ENCODE peak calls at places on chromosome 5, in nine cellular contexts. One of them, this sample, is unnamed.
A peak's percentile ranks its signal among the peaks of the same experiment; 100 is the strongest.

GRCh38 chr5:87195616-87196015 is 72.1 kb upstream of the RASA1 start:
- DNase-seq in T-cell: no peak
- DNase-seq in stimulated activated CD8-positive, alpha-beta memory T cell treated with anti-CD3 and anti-CD28 coated beads, Interleukin-2, amount 100 ng/mL, for 48 hours: no peak
- DNase-seq in fibroblast of lung: peak; percentile 55
- DNase-seq in effector memory CD8-positive, alpha-beta T cell: no peak
- DNase-seq in mesenteric fat pad: no peak
- DNase-seq in activated CD4-positive, CD25-positive, alpha-beta regulatory T cell treated with anti-CD3 and anti-CD28 coated beads, Interleukin-2, amount 50 U/mL, for 72 hours: no peak
- DNase-seq in posterior cingulate gyrus: no peak
- DNase-seq in iPS-NIHi11: no peak
- DNase-seq in this sample: no peak

GRCh38 chr5:176609724-176610429 is at the start of gene GPRIN1:
- DNase-seq in T-cell: no peak
- DNase-seq in stimulated activated CD8-positive, alpha-beta memory T cell treated with anti-CD3 and anti-CD28 coated beads, Interleukin-2, amount 100 ng/mL, for 48 hours: peak; percentile 43
- DNase-seq in fibroblast of lung: peak; percentile 29
- DNase-seq in effector memory CD8-positive, alpha-beta T cell: peak; percentile 25
- DNase-seq in mesenteric fat pad: no peak
- DNase-seq in activated CD4-positive, CD25-positive, alpha-beta regulatory T cell treated with anti-CD3 and anti-CD28 coated beads, Interleukin-2, amount 50 U/mL, for 72 hours: peak; percentile 82
- DNase-seq in posterior cingulate gyrus: no peak
- DNase-seq in iPS-NIHi11: peak; percentile 96
- DNase-seq in this sample: peak; percentile 44

GRCh38 chr5:757931-758697 is 26.4 kb downstream of the ZDHHC11B start:
- DNase-seq in T-cell: no peak
- DNase-seq in stimulated activated CD8-positive, alpha-beta memory T cell treated with anti-CD3 and anti-CD28 coated beads, Interleukin-2, amount 100 ng/mL, for 48 hours: no peak
- DNase-seq in fibroblast of lung: no peak
- DNase-seq in effector memory CD8-positive, alpha-beta T cell: peak; percentile 50
- DNase-seq in mesenteric fat pad: peak; percentile 94
- DNase-seq in activated CD4-positive, CD25-positive, alpha-beta regulatory T cell treated with anti-CD3 and anti-CD28 coated beads, Interleukin-2, amount 50 U/mL, for 72 hours: no peak
- DNase-seq in posterior cingulate gyrus: no peak
- DNase-seq in iPS-NIHi11: peak; percentile 56
- DNase-seq in this sample: peak; percentile 60

GRCh38 chr5:178993236-178993765 is 1.8 kb downstream of the GRM6 start:
- DNase-seq in T-cell: no peak
- DNase-seq in stimulated activated CD8-positive, alpha-beta memory T cell treated with anti-CD3 and anti-CD28 coated beads, Interleukin-2, amount 100 ng/mL, for 48 hours: no peak
- DNase-seq in fibroblast of lung: no peak
- DNase-seq in effector memory CD8-positive, alpha-beta T cell: no peak
- DNase-seq in mesenteric fat pad: no peak
- DNase-seq in activated CD4-positive, CD25-positive, alpha-beta regulatory T cell treated with anti-CD3 and anti-CD28 coated beads, Interleukin-2, amount 50 U/mL, for 72 hours: no peak
- DNase-seq in posterior cingulate gyrus: no peak
- DNase-seq in iPS-NIHi11: no peak
- DNase-seq in this sample: no peak

GRCh38 chr5:60196382-60197113 is 303.0 kb upstream of the PDE4D start:
- DNase-seq in T-cell: no peak
- DNase-seq in stimulated activated CD8-positive, alpha-beta memory T cell treated with anti-CD3 and anti-CD28 coated beads, Interleukin-2, amount 100 ng/mL, for 48 hours: no peak
- DNase-seq in fibroblast of lung: peak; percentile 96
- DNase-seq in effector memory CD8-positive, alpha-beta T cell: no peak
- DNase-seq in mesenteric fat pad: no peak
- DNase-seq in activated CD4-positive, CD25-positive, alpha-beta regulatory T cell treated with anti-CD3 and anti-CD28 coated beads, Interleukin-2, amount 50 U/mL, for 72 hours: no peak
- DNase-seq in posterior cingulate gyrus: peak; percentile 21
- DNase-seq in iPS-NIHi11: no peak
- DNase-seq in this sample: no peak

GRCh38 chr5:151284392-151284967 is 19.1 kb downstream of the SLC36A3 start:
- DNase-seq in T-cell: no peak
- DNase-seq in stimulated activated CD8-positive, alpha-beta memory T cell treated with anti-CD3 and anti-CD28 coated beads, Interleukin-2, amount 100 ng/mL, for 48 hours: no peak
- DNase-seq in fibroblast of lung: no peak
- DNase-seq in effector memory CD8-positive, alpha-beta T cell: no peak
- DNase-seq in mesenteric fat pad: no peak
- DNase-seq in activated CD4-positive, CD25-positive, alpha-beta regulatory T cell treated with anti-CD3 and anti-CD28 coated beads, Interleukin-2, amount 50 U/mL, for 72 hours: no peak
- DNase-seq in posterior cingulate gyrus: no peak
- DNase-seq in iPS-NIHi11: peak; percentile 35
- DNase-seq in this sample: no peak

GRCh38 chr5:173925449-173926071 is 37.4 kb downstream of the CPEB4 start:
- DNase-seq in T-cell: peak; percentile 13
- DNase-seq in stimulated activated CD8-positive, alpha-beta memory T cell treated with anti-CD3 and anti-CD28 coated beads, Interleukin-2, amount 100 ng/mL, for 48 hours: no peak
- DNase-seq in fibroblast of lung: peak; percentile 36
- DNase-seq in effector memory CD8-positive, alpha-beta T cell: peak; percentile 33
- DNase-seq in mesenteric fat pad: no peak
- DNase-seq in activated CD4-positive, CD25-positive, alpha-beta regulatory T cell treated with anti-CD3 and anti-CD28 coated beads, Interleukin-2, amount 50 U/mL, for 72 hours: no peak
- DNase-seq in posterior cingulate gyrus: peak; percentile 25
- DNase-seq in iPS-NIHi11: peak; percentile 26
- DNase-seq in this sample: peak; percentile 55

GRCh38 chr5:142925795-142926194 is 155.6 kb downstream of the ARHGAP26 start:
- DNase-seq in T-cell: no peak
- DNase-seq in stimulated activated CD8-positive, alpha-beta memory T cell treated with anti-CD3 and anti-CD28 coated beads, Interleukin-2, amount 100 ng/mL, for 48 hours: no peak
- DNase-seq in fibroblast of lung: peak; percentile 87
- DNase-seq in effector memory CD8-positive, alpha-beta T cell: no peak
- DNase-seq in mesenteric fat pad: no peak
- DNase-seq in activated CD4-positive, CD25-positive, alpha-beta regulatory T cell treated with anti-CD3 and anti-CD28 coated beads, Interleukin-2, amount 50 U/mL, for 72 hours: no peak
- DNase-seq in posterior cingulate gyrus: no peak
- DNase-seq in iPS-NIHi11: no peak
- DNase-seq in this sample: no peak

GRCh38 chr5:158570502-158570901 is 529.2 kb downstream of the EBF1 start:
- DNase-seq in T-cell: no peak
- DNase-seq in stimulated activated CD8-positive, alpha-beta memory T cell treated with anti-CD3 and anti-CD28 coated beads, Interleukin-2, amount 100 ng/mL, for 48 hours: no peak
- DNase-seq in fibroblast of lung: no peak
- DNase-seq in effector memory CD8-positive, alpha-beta T cell: no peak
- DNase-seq in mesenteric fat pad: no peak
- DNase-seq in activated CD4-positive, CD25-positive, alpha-beta regulatory T cell treated with anti-CD3 and anti-CD28 coated beads, Interleukin-2, amount 50 U/mL, for 72 hours: no peak
- DNase-seq in posterior cingulate gyrus: no peak
- DNase-seq in iPS-NIHi11: no peak
- DNase-seq in this sample: no peak

GRCh38 chr5:63483338-63483737 is 478.9 kb downstream of the HTR1A start:
- DNase-seq in T-cell: no peak
- DNase-seq in stimulated activated CD8-positive, alpha-beta memory T cell treated with anti-CD3 and anti-CD28 coated beads, Interleukin-2, amount 100 ng/mL, for 48 hours: no peak
- DNase-seq in fibroblast of lung: no peak
- DNase-seq in effector memory CD8-positive, alpha-beta T cell: no peak
- DNase-seq in mesenteric fat pad: no peak
- DNase-seq in activated CD4-positive, CD25-positive, alpha-beta regulatory T cell treated with anti-CD3 and anti-CD28 coated beads, Interleukin-2, amount 50 U/mL, for 72 hours: no peak
- DNase-seq in posterior cingulate gyrus: no peak
- DNase-seq in iPS-NIHi11: no peak
- DNase-seq in this sample: no peak

GRCh38 chr5:62256161-62257017 is 49.6 kb upstream of the KIF2A start:
- DNase-seq in T-cell: no peak
- DNase-seq in stimulated activated CD8-positive, alpha-beta memory T cell treated with anti-CD3 and anti-CD28 coated beads, Interleukin-2, amount 100 ng/mL, for 48 hours: no peak
- DNase-seq in fibroblast of lung: peak; percentile 12
- DNase-seq in effector memory CD8-positive, alpha-beta T cell: no peak
- DNase-seq in mesenteric fat pad: no peak
- DNase-seq in activated CD4-positive, CD25-positive, alpha-beta regulatory T cell treated with anti-CD3 and anti-CD28 coated beads, Interleukin-2, amount 50 U/mL, for 72 hours: no peak
- DNase-seq in posterior cingulate gyrus: no peak
- DNase-seq in iPS-NIHi11: no peak
- DNase-seq in this sample: no peak

GRCh38 chr5:71697967-71698366 is 21.1 kb upstream of the CARTPT start:
- DNase-seq in T-cell: no peak
- DNase-seq in stimulated activated CD8-positive, alpha-beta memory T cell treated with anti-CD3 and anti-CD28 coated beads, Interleukin-2, amount 100 ng/mL, for 48 hours: no peak
- DNase-seq in fibroblast of lung: no peak
- DNase-seq in effector memory CD8-positive, alpha-beta T cell: no peak
- DNase-seq in mesenteric fat pad: no peak
- DNase-seq in activated CD4-positive, CD25-positive, alpha-beta regulatory T cell treated with anti-CD3 and anti-CD28 coated beads, Interleukin-2, amount 50 U/mL, for 72 hours: no peak
- DNase-seq in posterior cingulate gyrus: no peak
- DNase-seq in iPS-NIHi11: peak; percentile 61
- DNase-seq in this sample: no peak

GRCh38 chr5:16534280-16534679 is 68.7 kb upstream of the ZNF622 start:
- DNase-seq in T-cell: no peak
- DNase-seq in stimulated activated CD8-positive, alpha-beta memory T cell treated with anti-CD3 and anti-CD28 coated beads, Interleukin-2, amount 100 ng/mL, for 48 hours: no peak
- DNase-seq in fibroblast of lung: no peak
- DNase-seq in effector memory CD8-positive, alpha-beta T cell: no peak
- DNase-seq in mesenteric fat pad: no peak
- DNase-seq in activated CD4-positive, CD25-positive, alpha-beta regulatory T cell treated with anti-CD3 and anti-CD28 coated beads, Interleukin-2, amount 50 U/mL, for 72 hours: no peak
- DNase-seq in posterior cingulate gyrus: no peak
- DNase-seq in iPS-NIHi11: no peak
- DNase-seq in this sample: no peak

GRCh38 chr5:139951296-139951924 is 91.7 kb downstream of the NRG2 start:
- DNase-seq in T-cell: no peak
- DNase-seq in stimulated activated CD8-positive, alpha-beta memory T cell treated with anti-CD3 and anti-CD28 coated beads, Interleukin-2, amount 100 ng/mL, for 48 hours: no peak
- DNase-seq in fibroblast of lung: no peak
- DNase-seq in effector memory CD8-positive, alpha-beta T cell: no peak
- DNase-seq in mesenteric fat pad: no peak
- DNase-seq in activated CD4-positive, CD25-positive, alpha-beta regulatory T cell treated with anti-CD3 and anti-CD28 coated beads, Interleukin-2, amount 50 U/mL, for 72 hours: no peak
- DNase-seq in posterior cingulate gyrus: no peak
- DNase-seq in iPS-NIHi11: no peak
- DNase-seq in this sample: no peak

GRCh38 chr5:142426676-142427364 is 102.0 kb upstream of the SPRY4 start:
- DNase-seq in T-cell: no peak
- DNase-seq in stimulated activated CD8-positive, alpha-beta memory T cell treated with anti-CD3 and anti-CD28 coated beads, Interleukin-2, amount 100 ng/mL, for 48 hours: no peak
- DNase-seq in fibroblast of lung: peak; percentile 57
- DNase-seq in effector memory CD8-positive, alpha-beta T cell: no peak
- DNase-seq in mesenteric fat pad: peak; percentile 37
- DNase-seq in activated CD4-positive, CD25-positive, alpha-beta regulatory T cell treated with anti-CD3 and anti-CD28 coated beads, Interleukin-2, amount 50 U/mL, for 72 hours: no peak
- DNase-seq in posterior cingulate gyrus: no peak
- DNase-seq in iPS-NIHi11: no peak
- DNase-seq in this sample: no peak

GRCh38 chr5:39138892-39139291 is 64.7 kb upstream of the RICTOR start:
- DNase-seq in T-cell: no peak
- DNase-seq in stimulated activated CD8-positive, alpha-beta memory T cell treated with anti-CD3 and anti-CD28 coated beads, Interleukin-2, amount 100 ng/mL, for 48 hours: no peak
- DNase-seq in fibroblast of lung: peak; percentile 85
- DNase-seq in effector memory CD8-positive, alpha-beta T cell: no peak
- DNase-seq in mesenteric fat pad: no peak
- DNase-seq in activated CD4-positive, CD25-positive, alpha-beta regulatory T cell treated with anti-CD3 and anti-CD28 coated beads, Interleukin-2, amount 50 U/mL, for 72 hours: no peak
- DNase-seq in posterior cingulate gyrus: no peak
- DNase-seq in iPS-NIHi11: no peak
- DNase-seq in this sample: no peak

GRCh38 chr5:78757269-78758053 is 108.9 kb upstream of the LHFPL2 start:
- DNase-seq in T-cell: no peak
- DNase-seq in stimulated activated CD8-positive, alpha-beta memory T cell treated with anti-CD3 and anti-CD28 coated beads, Interleukin-2, amount 100 ng/mL, for 48 hours: no peak
- DNase-seq in fibroblast of lung: peak; percentile 68
- DNase-seq in effector memory CD8-positive, alpha-beta T cell: no peak
- DNase-seq in mesenteric fat pad: no peak
- DNase-seq in activated CD4-positive, CD25-positive, alpha-beta regulatory T cell treated with anti-CD3 and anti-CD28 coated beads, Interleukin-2, amount 50 U/mL, for 72 hours: no peak
- DNase-seq in posterior cingulate gyrus: no peak
- DNase-seq in iPS-NIHi11: no peak
- DNase-seq in this sample: no peak

GRCh38 chr5:156543348-156543747 is 216.4 kb downstream of the SGCD start:
- DNase-seq in T-cell: no peak
- DNase-seq in stimulated activated CD8-positive, alpha-beta memory T cell treated with anti-CD3 and anti-CD28 coated beads, Interleukin-2, amount 100 ng/mL, for 48 hours: no peak
- DNase-seq in fibroblast of lung: no peak
- DNase-seq in effector memory CD8-positive, alpha-beta T cell: no peak
- DNase-seq in mesenteric fat pad: no peak
- DNase-seq in activated CD4-positive, CD25-positive, alpha-beta regulatory T cell treated with anti-CD3 and anti-CD28 coated beads, Interleukin-2, amount 50 U/mL, for 72 hours: no peak
- DNase-seq in posterior cingulate gyrus: no peak
- DNase-seq in iPS-NIHi11: no peak
- DNase-seq in this sample: no peak

GRCh38 chr5:125198270-125198974 is 452.0 kb upstream of the ZNF608 start:
- DNase-seq in T-cell: no peak
- DNase-seq in stimulated activated CD8-positive, alpha-beta memory T cell treated with anti-CD3 and anti-CD28 coated beads, Interleukin-2, amount 100 ng/mL, for 48 hours: no peak
- DNase-seq in fibroblast of lung: peak; percentile 71
- DNase-seq in effector memory CD8-positive, alpha-beta T cell: no peak
- DNase-seq in mesenteric fat pad: no peak
- DNase-seq in activated CD4-positive, CD25-positive, alpha-beta regulatory T cell treated with anti-CD3 and anti-CD28 coated beads, Interleukin-2, amount 50 U/mL, for 72 hours: no peak
- DNase-seq in posterior cingulate gyrus: peak; percentile 48
- DNase-seq in iPS-NIHi11: peak; percentile 38
- DNase-seq in this sample: peak; percentile 74

GRCh38 chr5:2120361-2120760 is 237.6 kb upstream of the IRX4 start:
- DNase-seq in T-cell: no peak
- DNase-seq in stimulated activated CD8-positive, alpha-beta memory T cell treated with anti-CD3 and anti-CD28 coated beads, Interleukin-2, amount 100 ng/mL, for 48 hours: no peak
- DNase-seq in fibroblast of lung: no peak
- DNase-seq in effector memory CD8-positive, alpha-beta T cell: no peak
- DNase-seq in mesenteric fat pad: no peak
- DNase-seq in activated CD4-positive, CD25-positive, alpha-beta regulatory T cell treated with anti-CD3 and anti-CD28 coated beads, Interleukin-2, amount 50 U/mL, for 72 hours: no peak
- DNase-seq in posterior cingulate gyrus: no peak
- DNase-seq in iPS-NIHi11: no peak
- DNase-seq in this sample: no peak

GRCh38 chr5:107893642-107894041 is 222.9 kb upstream of the EFNA5 start:
- DNase-seq in T-cell: no peak
- DNase-seq in stimulated activated CD8-positive, alpha-beta memory T cell treated with anti-CD3 and anti-CD28 coated beads, Interleukin-2, amount 100 ng/mL, for 48 hours: no peak
- DNase-seq in fibroblast of lung: peak; percentile 85
- DNase-seq in effector memory CD8-positive, alpha-beta T cell: no peak
- DNase-seq in mesenteric fat pad: no peak
- DNase-seq in activated CD4-positive, CD25-positive, alpha-beta regulatory T cell treated with anti-CD3 and anti-CD28 coated beads, Interleukin-2, amount 50 U/mL, for 72 hours: no peak
- DNase-seq in posterior cingulate gyrus: no peak
- DNase-seq in iPS-NIHi11: no peak
- DNase-seq in this sample: no peak

GRCh38 chr5:134090482-134090881 is 24.0 kb upstream of the TCF7 start:
- DNase-seq in T-cell: peak; percentile 71
- DNase-seq in stimulated activated CD8-positive, alpha-beta memory T cell treated with anti-CD3 and anti-CD28 coated beads, Interleukin-2, amount 100 ng/mL, for 48 hours: no peak
- DNase-seq in fibroblast of lung: no peak
- DNase-seq in effector memory CD8-positive, alpha-beta T cell: no peak
- DNase-seq in mesenteric fat pad: no peak
- DNase-seq in activated CD4-positive, CD25-positive, alpha-beta regulatory T cell treated with anti-CD3 and anti-CD28 coated beads, Interleukin-2, amount 50 U/mL, for 72 hours: no peak
- DNase-seq in posterior cingulate gyrus: no peak
- DNase-seq in iPS-NIHi11: no peak
- DNase-seq in this sample: no peak

GRCh38 chr5:137933491-137933911 is 44.2 kb downstream of the PKD2L2 start:
- DNase-seq in T-cell: no peak
- DNase-seq in stimulated activated CD8-positive, alpha-beta memory T cell treated with anti-CD3 and anti-CD28 coated beads, Interleukin-2, amount 100 ng/mL, for 48 hours: no peak
- DNase-seq in fibroblast of lung: peak; percentile 54
- DNase-seq in effector memory CD8-positive, alpha-beta T cell: no peak
- DNase-seq in mesenteric fat pad: no peak
- DNase-seq in activated CD4-positive, CD25-positive, alpha-beta regulatory T cell treated with anti-CD3 and anti-CD28 coated beads, Interleukin-2, amount 50 U/mL, for 72 hours: no peak
- DNase-seq in posterior cingulate gyrus: no peak
- DNase-seq in iPS-NIHi11: no peak
- DNase-seq in this sample: no peak

GRCh38 chr5:12292610-12293204 is 388.5 kb upstream of the CTNND2 start:
- DNase-seq in T-cell: no peak
- DNase-seq in stimulated activated CD8-positive, alpha-beta memory T cell treated with anti-CD3 and anti-CD28 coated beads, Interleukin-2, amount 100 ng/mL, for 48 hours: no peak
- DNase-seq in fibroblast of lung: peak; percentile 20
- DNase-seq in effector memory CD8-positive, alpha-beta T cell: no peak
- DNase-seq in mesenteric fat pad: no peak
- DNase-seq in activated CD4-positive, CD25-positive, alpha-beta regulatory T cell treated with anti-CD3 and anti-CD28 coated beads, Interleukin-2, amount 50 U/mL, for 72 hours: no peak
- DNase-seq in posterior cingulate gyrus: no peak
- DNase-seq in iPS-NIHi11: peak; percentile 31
- DNase-seq in this sample: no peak

GRCh38 chr5:134131578-134132350 is 17.3 kb downstream of the TCF7 start:
- DNase-seq in T-cell: no peak
- DNase-seq in stimulated activated CD8-positive, alpha-beta memory T cell treated with anti-CD3 and anti-CD28 coated beads, Interleukin-2, amount 100 ng/mL, for 48 hours: no peak
- DNase-seq in fibroblast of lung: no peak
- DNase-seq in effector memory CD8-positive, alpha-beta T cell: no peak
- DNase-seq in mesenteric fat pad: no peak
- DNase-seq in activated CD4-positive, CD25-positive, alpha-beta regulatory T cell treated with anti-CD3 and anti-CD28 coated beads, Interleukin-2, amount 50 U/mL, for 72 hours: no peak
- DNase-seq in posterior cingulate gyrus: no peak
- DNase-seq in iPS-NIHi11: no peak
- DNase-seq in this sample: no peak

GRCh38 chr5:124806026-124806856 is 59.8 kb upstream of the ZNF608 start:
- DNase-seq in T-cell: no peak
- DNase-seq in stimulated activated CD8-positive, alpha-beta memory T cell treated with anti-CD3 and anti-CD28 coated beads, Interleukin-2, amount 100 ng/mL, for 48 hours: no peak
- DNase-seq in fibroblast of lung: peak; percentile 84
- DNase-seq in effector memory CD8-positive, alpha-beta T cell: no peak
- DNase-seq in mesenteric fat pad: no peak
- DNase-seq in activated CD4-positive, CD25-positive, alpha-beta regulatory T cell treated with anti-CD3 and anti-CD28 coated beads, Interleukin-2, amount 50 U/mL, for 72 hours: no peak
- DNase-seq in posterior cingulate gyrus: peak; percentile 21
- DNase-seq in iPS-NIHi11: peak; percentile 70
- DNase-seq in this sample: peak; percentile 86

GRCh38 chr5:40223884-40224402 is 455.8 kb upstream of the PTGER4 start:
- DNase-seq in T-cell: no peak
- DNase-seq in stimulated activated CD8-positive, alpha-beta memory T cell treated with anti-CD3 and anti-CD28 coated beads, Interleukin-2, amount 100 ng/mL, for 48 hours: no peak
- DNase-seq in fibroblast of lung: peak; percentile 94
- DNase-seq in effector memory CD8-positive, alpha-beta T cell: no peak
- DNase-seq in mesenteric fat pad: no peak
- DNase-seq in activated CD4-positive, CD25-positive, alpha-beta regulatory T cell treated with anti-CD3 and anti-CD28 coated beads, Interleukin-2, amount 50 U/mL, for 72 hours: no peak
- DNase-seq in posterior cingulate gyrus: no peak
- DNase-seq in iPS-NIHi11: no peak
- DNase-seq in this sample: no peak

GRCh38 chr5:59786271-59786805 is 107.2 kb downstream of the PDE4D start:
- DNase-seq in T-cell: no peak
- DNase-seq in stimulated activated CD8-positive, alpha-beta memory T cell treated with anti-CD3 and anti-CD28 coated beads, Interleukin-2, amount 100 ng/mL, for 48 hours: no peak
- DNase-seq in fibroblast of lung: peak; percentile 92
- DNase-seq in effector memory CD8-positive, alpha-beta T cell: no peak
- DNase-seq in mesenteric fat pad: no peak
- DNase-seq in activated CD4-positive, CD25-positive, alpha-beta regulatory T cell treated with anti-CD3 and anti-CD28 coated beads, Interleukin-2, amount 50 U/mL, for 72 hours: no peak
- DNase-seq in posterior cingulate gyrus: no peak
- DNase-seq in iPS-NIHi11: no peak
- DNase-seq in this sample: no peak

GRCh38 chr5:6673963-6674362 is 39.3 kb upstream of the TENT4A start:
- DNase-seq in T-cell: no peak
- DNase-seq in stimulated activated CD8-positive, alpha-beta memory T cell treated with anti-CD3 and anti-CD28 coated beads, Interleukin-2, amount 100 ng/mL, for 48 hours: no peak
- DNase-seq in fibroblast of lung: no peak
- DNase-seq in effector memory CD8-positive, alpha-beta T cell: no peak
- DNase-seq in mesenteric fat pad: no peak
- DNase-seq in activated CD4-positive, CD25-positive, alpha-beta regulatory T cell treated with anti-CD3 and anti-CD28 coated beads, Interleukin-2, amount 50 U/mL, for 72 hours: no peak
- DNase-seq in posterior cingulate gyrus: no peak
- DNase-seq in iPS-NIHi11: no peak
- DNase-seq in this sample: no peak

GRCh38 chr5:172858990-172859811 is 25.1 kb downstream of the ERGIC1 start:
- DNase-seq in T-cell: no peak
- DNase-seq in stimulated activated CD8-positive, alpha-beta memory T cell treated with anti-CD3 and anti-CD28 coated beads, Interleukin-2, amount 100 ng/mL, for 48 hours: no peak
- DNase-seq in fibroblast of lung: peak; percentile 85
- DNase-seq in effector memory CD8-positive, alpha-beta T cell: no peak
- DNase-seq in mesenteric fat pad: no peak
- DNase-seq in activated CD4-positive, CD25-positive, alpha-beta regulatory T cell treated with anti-CD3 and anti-CD28 coated beads, Interleukin-2, amount 50 U/mL, for 72 hours: no peak
- DNase-seq in posterior cingulate gyrus: no peak
- DNase-seq in iPS-NIHi11: no peak
- DNase-seq in this sample: peak; percentile 80

GRCh38 chr5:87115839-87116364 is 151.8 kb upstream of the RASA1 start:
- DNase-seq in T-cell: no peak
- DNase-seq in stimulated activated CD8-positive, alpha-beta memory T cell treated with anti-CD3 and anti-CD28 coated beads, Interleukin-2, amount 100 ng/mL, for 48 hours: no peak
- DNase-seq in fibroblast of lung: no peak
- DNase-seq in effector memory CD8-positive, alpha-beta T cell: no peak
- DNase-seq in mesenteric fat pad: no peak
- DNase-seq in activated CD4-positive, CD25-positive, alpha-beta regulatory T cell treated with anti-CD3 and anti-CD28 coated beads, Interleukin-2, amount 50 U/mL, for 72 hours: no peak
- DNase-seq in posterior cingulate gyrus: no peak
- DNase-seq in iPS-NIHi11: no peak
- DNase-seq in this sample: no peak